ENCODE peak calls at places on chromosomes 11 and 22, in six cellular contexts. H, L, R, Y, S and M are unnamed samples.

GRCh38 chr11:132336781-132337535 is 966.5 kb downstream of the NTM start:
- DNase-seq in H (no peak), L (no peak), R (no peak), Y (no peak), S (peak), M (no peak)

GRCh38 chr11:44324787-44325525 is 15.0 kb upstream of the ALX4 start:
- DNase-seq in H (no peak), L (peak), R (no peak), Y (no peak), S (peak), M (no peak)

GRCh38 chr11:66006891-66007176 is 4.5 kb downstream of the BANF1 start:
- DNase-seq in H (no peak), L (no peak), R (no peak), Y (no peak), S (no peak), M (no peak)

GRCh38 chr11:110801328-110801727 is 89.1 kb upstream of the ARHGAP20 start:
- DNase-seq in H (no peak), L (no peak), R (no peak), Y (no peak), S (no peak), M (no peak)

GRCh38 chr11:121486054-121486453 is 33.3 kb upstream of the SORL1-AS1 start:
- DNase-seq in H (no peak), L (no peak), R (no peak), Y (no peak), S (no peak), M (no peak)

GRCh38 chr11:75524576-75525432 is 937 bp downstream of the GDPD5 start:
- DNase-seq in H (peak), L (peak), R (peak), Y (peak), S (peak), M (no peak)

GRCh38 chr11:46668480-46669085 is 31.8 kb downstream of the ARHGAP1 start:
- DNase-seq in H (no peak), L (no peak), R (peak), Y (no peak), S (no peak), M (no peak)

GRCh38 chr11:13487661-13488030 is 8.2 kb downstream of the PTH start:
- DNase-seq in H (peak), L (no peak), R (no peak), Y (peak), S (no peak), M (no peak)

GRCh38 chr11:125452125-125452470 is 44.0 kb downstream of the FEZ1 start:
- DNase-seq in H (no peak), L (no peak), R (no peak), Y (no peak), S (no peak), M (no peak)

GRCh38 chr11:45096636-45097035 is 49.8 kb upstream of the PRDM11 start:
- DNase-seq in H (no peak), L (no peak), R (no peak), Y (no peak), S (no peak), M (peak)

GRCh38 chr11:13183094-13183825 is 94.3 kb upstream of the BMAL1 start:
- DNase-seq in H (no peak), L (peak), R (no peak), Y (peak), S (peak), M (peak)

GRCh38 chr11:35610636-35611035 is 7.6 kb upstream of the FJX1 start:
- DNase-seq in H (no peak), L (no peak), R (no peak), Y (no peak), S (no peak), M (no peak)

GRCh38 chr22:19892249-19892879 is 37.7 kb upstream of the GNB1L start:
- DNase-seq in H (peak), L (peak), R (no peak), Y (no peak), S (no peak), M (no peak)

GRCh38 chr22:50621948-50622722 is 5.8 kb downstream of the ARSA start:
- DNase-seq in H (no peak), L (no peak), R (peak), Y (peak), S (peak), M (no peak)

GRCh38 chr11:64858467-64859401 is 14.3 kb upstream of the CDC42BPG start:
- DNase-seq in H (peak), L (no peak), R (peak), Y (no peak), S (no peak), M (no peak)

GRCh38 chr11:19382131-19382611 is 141.4 kb upstream of the E2F8 start:
- DNase-seq in H (no peak), L (no peak), R (no peak), Y (peak), S (no peak), M (no peak)

GRCh38 chr11:88552377-88553029 is 215.0 kb upstream of the CTSC start:
- DNase-seq in H (peak), L (peak), R (no peak), Y (peak), S (peak), M (no peak)

GRCh38 chr11:27402450-27402849 is 39.4 kb upstream of the CCDC34 start:
- DNase-seq in H (no peak), L (no peak), R (no peak), Y (no peak), S (no peak), M (no peak)

GRCh38 chr22:24968066-24968561 is 15.6 kb downstream of the KIAA1671 start:
- DNase-seq in H (no peak), L (no peak), R (no peak), Y (no peak), S (no peak), M (no peak)

GRCh38 chr11:109421981-109422590 is at the start of gene C11orf87:
- DNase-seq in H (no peak), L (no peak), R (no peak), Y (peak), S (peak), M (peak)

GRCh38 chr11:70675697-70676374 is 277.5 kb downstream of the CTTN start:
- DNase-seq in H (no peak), L (no peak), R (no peak), Y (no peak), S (peak), M (no peak)

GRCh38 chr22:39592104-39593060 is 21.8 kb downstream of the CACNA1I start:
- DNase-seq in H (no peak), L (peak), R (no peak), Y (peak), S (no peak), M (peak)

GRCh38 chr11:1566381-1567051 is 5.6 kb downstream of the DUSP8 start:
- DNase-seq in H (no peak), L (no peak), R (no peak), Y (no peak), S (no peak), M (no peak)

GRCh38 chr11:80937831-80938230 is 1497.0 kb upstream of the TENM4 start:
- DNase-seq in H (no peak), L (no peak), R (no peak), Y (no peak), S (no peak), M (no peak)

GRCh38 chr22:46984751-46985506 is 222.5 kb downstream of the TBC1D22A start:
- DNase-seq in H (no peak), L (peak), R (peak), Y (peak), S (peak), M (peak)